ENCODE peak calls at places on chromosome 12, in nine cellular contexts. J, T, D, C, S, B, E, H and L are unnamed samples.

GRCh38 chr12:6703631-6704030 is 3.0 kb upstream of the PIANP start:
- DNase-seq in J (peak), T (no peak), D (peak), C (no peak), S (no peak), B (no peak), E (no peak), H (peak), L (no peak)

GRCh38 chr12:4274960-4275868 is 1.7 kb downstream of the CCND2 start:
- DNase-seq in J (no peak), T (no peak), D (no peak), C (no peak), S (peak), B (no peak), E (peak), H (no peak), L (peak)

GRCh38 chr12:112539221-112539620 is 120.5 kb downstream of the PTPN11 start:
- DNase-seq in J (no peak), T (peak), D (no peak), C (no peak), S (no peak), B (no peak), E (no peak), H (no peak), L (no peak)

GRCh38 chr12:116662612-116663144 is 75.2 kb downstream of the SPRING1 start:
- DNase-seq in J (no peak), T (no peak), D (peak), C (no peak), S (no peak), B (peak), E (peak), H (peak), L (no peak)

GRCh38 chr12:52741378-52742195 is 35.6 kb downstream of the KRT76 start:
- DNase-seq in J (peak), T (peak), D (peak), C (peak), S (peak), B (peak), E (peak), H (no peak), L (peak)

GRCh38 chr12:19239616-19240234 is 110.2 kb downstream of the PLEKHA5 start:
- DNase-seq in J (no peak), T (peak), D (no peak), C (no peak), S (no peak), B (no peak), E (no peak), H (no peak), L (no peak)

GRCh38 chr12:4421590-4422031 is 24.0 kb downstream of the FGF6 start:
- DNase-seq in J (peak), T (peak), D (peak), C (no peak), S (peak), B (no peak), E (peak), H (no peak), L (no peak)

GRCh38 chr12:108637222-108637621 is 3.5 kb upstream of the SELPLG start:
- DNase-seq in J (no peak), T (no peak), D (no peak), C (no peak), S (no peak), B (no peak), E (no peak), H (no peak), L (no peak)

GRCh38 chr12:108950991-108951739 is 69.7 kb downstream of the SVOP start:
- DNase-seq in J (peak), T (peak), D (peak), C (peak), S (peak), B (peak), E (peak), H (peak), L (peak)

GRCh38 chr12:6310771-6311610 is 509 bp downstream of the PLEKHG6 start:
- DNase-seq in J (no peak), T (no peak), D (peak), C (no peak), S (no peak), B (no peak), E (no peak), H (no peak), L (no peak)

GRCh38 chr12:68976304-68976915 is 43.4 kb upstream of the CPM start:
- DNase-seq in J (no peak), T (no peak), D (no peak), C (no peak), S (no peak), B (no peak), E (no peak), H (no peak), L (no peak)

GRCh38 chr12:49949124-49949845 is 1.3 kb upstream of the AQP2 start:
- DNase-seq in J (no peak), T (no peak), D (no peak), C (no peak), S (no peak), B (no peak), E (no peak), H (no peak), L (no peak)

GRCh38 chr12:116813271-116814041 is 67.8 kb downstream of the HRK start:
- DNase-seq in J (no peak), T (no peak), D (no peak), C (no peak), S (peak), B (no peak), E (no peak), H (no peak), L (no peak)

GRCh38 chr12:70663838-70664237 is 26.6 kb upstream of the PTPRB start:
- DNase-seq in J (no peak), T (no peak), D (no peak), C (no peak), S (no peak), B (no peak), E (no peak), H (no peak), L (no peak)

GRCh38 chr12:53695148-53696138 is 19.6 kb upstream of the ATP5MC2 start:
- DNase-seq in J (peak), T (peak), D (peak), C (no peak), S (peak), B (peak), E (peak), H (peak), L (no peak)

GRCh38 chr12:108691995-108692808 is 39.1 kb downstream of the CORO1C start:
- DNase-seq in J (no peak), T (peak), D (no peak), C (no peak), S (no peak), B (no peak), E (no peak), H (no peak), L (no peak)

GRCh38 chr12:69569236-69569635 is 16.0 kb upstream of the CCT2 start:
- DNase-seq in J (no peak), T (no peak), D (no peak), C (no peak), S (peak), B (no peak), E (no peak), H (no peak), L (no peak)

GRCh38 chr12:126747530-126748149 is 1519.3 kb upstream of the TMEM132C start:
- DNase-seq in J (peak), T (peak), D (peak), C (peak), S (peak), B (peak), E (no peak), H (peak), L (no peak)

GRCh38 chr12:71283883-71284282 is 126.1 kb upstream of the TSPAN8 start:
- DNase-seq in J (no peak), T (no peak), D (no peak), C (no peak), S (no peak), B (no peak), E (no peak), H (no peak), L (no peak)

GRCh38 chr12:131442337-131442918 is 268.5 kb upstream of the SFSWAP start:
- DNase-seq in J (no peak), T (no peak), D (no peak), C (no peak), S (no peak), B (no peak), E (no peak), H (no peak), L (no peak)

GRCh38 chr12:131441638-131442336 is 269.1 kb upstream of the SFSWAP start:
- DNase-seq in J (no peak), T (no peak), D (no peak), C (no peak), S (no peak), B (no peak), E (no peak), H (no peak), L (no peak)

GRCh38 chr12:131436922-131437705 is 273.8 kb upstream of the SFSWAP start:
- DNase-seq in J (no peak), T (no peak), D (no peak), C (no peak), S (no peak), B (no peak), E (no peak), H (no peak), L (peak)

GRCh38 chr12:131437706-131438210 is 273.1 kb upstream of the SFSWAP start:
- DNase-seq in J (no peak), T (no peak), D (no peak), C (no peak), S (no peak), B (no peak), E (no peak), H (no peak), L (peak)

DNA sequence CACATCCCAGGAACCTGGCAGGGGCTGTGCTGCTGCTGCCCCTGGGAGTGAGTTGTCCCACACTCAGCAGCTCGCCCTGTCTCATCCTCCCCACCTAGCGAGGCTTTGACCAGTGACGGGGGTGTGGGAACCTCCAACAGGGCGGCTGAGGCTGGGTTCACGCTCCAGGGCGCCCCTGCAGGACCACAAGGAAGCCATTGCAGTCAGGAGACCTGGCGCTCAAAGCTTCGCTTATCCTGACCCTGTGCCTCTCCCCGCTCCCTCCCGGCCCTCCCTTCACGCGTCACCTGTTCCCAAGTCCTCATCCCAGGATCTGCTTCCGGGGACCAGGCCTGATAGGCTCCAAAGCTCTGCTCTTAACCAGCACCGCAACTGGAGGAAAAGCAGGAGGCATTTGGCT is 272.0 kb upstream of the SFSWAP start:
- DNase-seq in J (no peak), T (no peak), D (peak), C (no peak), S (no peak), B (no peak), E (no peak), H (no peak), L (peak)
- TF ChIP-seq CTCF in J (no peak), T (no peak), D (no peak), C (no peak), S (no peak), B (peak), E (no peak), H (no peak), L (no peak)

GRCh38 chr12:123805119-123805518 is 43.0 kb downstream of the DNAH10 start:
- DNase-seq in J (no peak), T (no peak), D (no peak), C (no peak), S (no peak), B (no peak), E (no peak), H (peak), L (no peak)

GRCh38 chr12:123807670-123808069 is 45.6 kb downstream of the DNAH10 start:
- DNase-seq in J (no peak), T (peak), D (no peak), C (no peak), S (no peak), B (no peak), E (no peak), H (no peak), L (no peak)

GRCh38 chr12:123807002-123807401 is 44.9 kb downstream of the DNAH10 start:
- DNase-seq in J (no peak), T (no peak), D (no peak), C (no peak), S (no peak), B (no peak), E (no peak), H (no peak), L (no peak)

GRCh38 chr12:123813349-123813748 is 51.2 kb downstream of the DNAH10 start:
- DNase-seq in J (no peak), T (peak), D (no peak), C (no peak), S (no peak), B (no peak), E (no peak), H (no peak), L (no peak)

DNA sequence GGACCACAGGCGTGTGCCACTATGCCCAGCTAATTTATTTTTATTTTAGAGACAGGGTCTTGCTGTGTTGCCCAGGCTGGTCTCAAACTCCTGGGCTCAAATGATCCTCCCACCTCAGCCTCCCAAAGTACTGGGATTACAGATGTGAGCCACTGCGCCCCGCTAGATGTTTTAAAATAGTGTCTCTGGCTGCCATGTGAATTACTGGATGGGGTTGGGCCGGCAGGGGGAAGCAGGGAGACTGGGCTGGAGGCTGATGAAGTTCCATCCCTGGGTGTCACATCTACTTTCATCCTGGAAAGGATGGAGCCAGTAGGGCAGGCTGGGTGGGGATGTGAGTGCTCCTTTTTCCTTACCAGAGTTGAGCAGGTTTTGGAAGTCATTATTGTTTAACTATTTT is 46.1 kb downstream of the DNAH10 start:
- DNase-seq in J (no peak), T (peak), D (peak), C (no peak), S (peak), B (no peak), E (peak), H (peak), L (no peak)
- TF ChIP-seq CTCF in J (peak), T (peak), D (no peak), C (no peak), S (no peak), B (peak), E (no peak), H (no peak), L (peak)

DNA sequence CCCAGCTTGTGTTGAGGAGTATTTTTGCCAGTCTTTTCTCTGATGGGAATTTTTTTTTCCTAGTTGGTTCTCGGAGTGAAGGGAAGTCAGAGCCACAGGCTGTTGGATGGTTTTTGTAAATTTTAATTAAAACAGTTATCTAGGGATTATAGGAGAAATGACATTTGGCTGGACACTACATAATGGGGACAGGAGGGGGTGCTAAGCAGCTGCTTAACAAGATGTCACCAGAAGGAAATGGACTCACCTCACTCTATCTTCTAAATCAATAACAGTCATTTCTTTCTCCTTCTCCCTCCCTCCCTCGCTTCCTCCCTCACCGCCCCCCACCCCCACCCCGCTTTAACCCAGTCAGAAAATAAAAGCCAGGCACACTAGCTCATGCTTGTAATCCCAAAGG is 93.4 kb upstream of the TMEM233 start:
- DNase-seq in J (no peak), T (no peak), D (no peak), C (no peak), S (no peak), B (no peak), E (no peak), H (no peak), L (no peak)
- TF ChIP-seq CTCF in J (no peak), T (peak), D (no peak), C (no peak), S (no peak), B (no peak), E (no peak), H (no peak), L (no peak)

GRCh38 chr12:48934312-48934706 is 9.0 kb upstream of the FKBP11 start:
- DNase-seq in J (no peak), T (peak), D (no peak), C (no peak), S (peak), B (no peak), E (no peak), H (no peak), L (no peak)
- TF ChIP-seq CTCF in J (peak), T (peak), D (no peak), C (peak), S (peak), B (peak), E (no peak), H (no peak), L (peak)

GRCh38 chr12:1592444-1593231 is 1.7 kb downstream of the FBXL14 start:
- DNase-seq in J (peak), T (peak), D (peak), C (peak), S (peak), B (peak), E (peak), H (peak), L (no peak)
- TF ChIP-seq CTCF in J (no peak), T (peak), D (no peak), C (no peak), S (no peak), B (peak), E (no peak), H (no peak), L (peak)

DNA sequence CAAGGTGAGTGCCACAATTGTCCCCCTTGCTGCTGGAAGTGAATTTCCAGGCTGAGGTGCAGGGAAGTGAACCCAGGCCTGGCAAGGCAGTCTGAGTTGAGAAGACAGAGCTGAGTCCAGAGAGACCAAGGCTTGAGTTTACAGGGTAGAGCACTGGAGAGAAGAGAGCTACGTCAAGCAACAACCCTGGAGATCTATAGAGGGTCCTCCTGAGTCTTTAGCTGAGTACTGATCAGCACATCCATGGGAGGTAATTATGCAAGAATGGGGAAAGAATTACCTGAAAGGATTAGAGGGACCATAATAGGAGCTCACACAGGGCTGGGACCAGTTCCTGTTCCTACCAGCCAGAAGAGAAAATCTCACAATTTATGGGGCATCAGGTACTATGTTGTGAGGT is 190.7 kb downstream of the NEDD1 start:
- DNase-seq in J (no peak), T (no peak), D (no peak), C (no peak), S (no peak), B (no peak), E (no peak), H (no peak), L (no peak)
- TF ChIP-seq CTCF in J (no peak), T (no peak), D (no peak), C (no peak), S (no peak), B (no peak), E (no peak), H (no peak), L (no peak)

GRCh38 chr12:110475426-110475825 is 6.8 kb downstream of the FAM216A start:
- DNase-seq in J (no peak), T (no peak), D (no peak), C (no peak), S (no peak), B (no peak), E (no peak), H (no peak), L (no peak)
- TF ChIP-seq CTCF in J (no peak), T (no peak), D (no peak), C (no peak), S (no peak), B (no peak), E (no peak), H (no peak), L (no peak)